ENCODE peak calls at places on chromosomes 6 and 20, in four cellular contexts. W is WERI-Rb-1; Y is CD8-positive, alpha-beta T cell; O is transverse colon. J is an unnamed sample.

GRCh38 chr6:44233560-44234100 is 10.2 kb downstream of the SLC29A1 start:
- DNase-seq in O (no peak), W (no peak), Y (no peak), J (no peak)

GRCh38 chr6:125812394-125813231 is 21.9 kb downstream of the NCOA7 start:
- DNase-seq in Y (no peak), O (no peak), W (no peak), J (no peak)

GRCh38 chr6:89792881-89793280 is 26.7 kb downstream of the MDN1 start:
- DNase-seq in W (peak), Y (no peak), O (peak), J (no peak)

GRCh38 chr6:42025066-42025789 is 25.1 kb upstream of the TAF8 start:
- DNase-seq in Y (no peak), O (no peak), W (no peak), J (no peak)

GRCh38 chr20:25623225-25623735 is 534 bp downstream of the NANP start:
- DNase-seq in O (peak), Y (peak), W (peak), J (peak)

GRCh38 chr6:88517737-88518136 is 351.6 kb upstream of the CNR1 start:
- DNase-seq in O (no peak), Y (no peak), W (no peak), J (no peak)

GRCh38 chr20:31606928-31607639 is 2.0 kb downstream of the ID1 start:
- DNase-seq in O (peak), Y (no peak), W (peak), J (peak)

GRCh38 chr6:136173519-136174507 is 76.3 kb downstream of the MTFR2 start:
- DNase-seq in O (no peak), W (no peak), Y (no peak), J (peak)

GRCh38 chr6:57294829-57295228 is 22.6 kb upstream of the PRIM2 start:
- DNase-seq in O (no peak), W (no peak), Y (no peak), J (no peak)

GRCh38 chr6:33633462-33634158 is 12.5 kb downstream of the ITPR3 start:
- DNase-seq in Y (peak), W (peak), O (peak), J (peak)

GRCh38 chr20:17854307-17854903 is 114.2 kb downstream of the SNX5 start:
- DNase-seq in Y (no peak), W (peak), O (peak), J (peak)

GRCh38 chr20:62359491-62360121 is 7.5 kb downstream of the LAMA5 start:
- DNase-seq in W (no peak), Y (no peak), O (no peak), J (peak)

GRCh38 chr6:25340854-25341552 is 61.8 kb downstream of the CARMIL1 start:
- DNase-seq in O (no peak), W (no peak), Y (no peak), J (no peak)
- H3K4me3 ChIP-seq in O (no peak), W (no peak), Y (no peak), J (no peak)

GRCh38 chr6:131065112-131065823 is 2.2 kb upstream of the EPB41L2 start:
- DNase-seq in O (peak), W (no peak), Y (no peak), J (no peak)
- H3K4me3 ChIP-seq in O (no peak), W (no peak), Y (no peak), J (no peak)

GRCh38 chr6:139369068-139369467 is 5.4 kb downstream of the CITED2 start:
- DNase-seq in W (no peak), O (no peak), Y (no peak), J (no peak)
- H3K4me3 ChIP-seq in W (no peak), O (no peak), Y (no peak), J (no peak)

GRCh38 chr6:31587791-31588777 is 2.0 kb downstream of the LST1 start:
- DNase-seq in Y (no peak), W (no peak), O (no peak), J (no peak)
- H3K4me3 ChIP-seq in Y (peak), W (no peak), O (no peak), J (peak)

GRCh38 chr20:6616421-6616820 is 151.1 kb upstream of the BMP2 start:
- DNase-seq in Y (no peak), O (no peak), W (no peak), J (no peak)

GRCh38 chr20:6612615-6612917 is 154.9 kb upstream of the BMP2 start:
- DNase-seq in Y (no peak), O (no peak), W (no peak), J (no peak)

GRCh38 chr20:6613280-6613861 is 154.1 kb upstream of the BMP2 start:
- DNase-seq in O (no peak), W (no peak), Y (no peak), J (no peak)

GRCh38 chr20:6611911-6612614 is 155.4 kb upstream of the BMP2 start:
- DNase-seq in W (no peak), Y (no peak), O (no peak), J (no peak)

GRCh38 chr20:6614836-6615235 is 152.7 kb upstream of the BMP2 start:
- DNase-seq in Y (no peak), O (no peak), W (no peak), J (no peak)
- H3K4me3 ChIP-seq in Y (no peak), O (no peak), W (no peak), J (no peak)